ENCODE peak calls at places on chromosomes 4 and X, in four cellular contexts. Q, B, L and D are unnamed samples.

GRCh38 chrX:22430701-22431100 is 158.0 kb downstream of the CBLL2 start:
- DNase-seq in Q (no peak), L (no peak), B (no peak), D (no peak)

GRCh38 chr4:1969928-1970723 is 38.6 kb downstream of the NELFA start:
- DNase-seq in L (no peak), B (no peak), Q (no peak), D (no peak)

GRCh38 chrX:133254666-133255065 is 36.5 kb upstream of the TFDP3 start:
- DNase-seq in Q (peak), B (no peak), L (no peak), D (no peak)

GRCh38 chrX:132001127-132001526 is 22.0 kb upstream of the STK26 start:
- DNase-seq in B (no peak), Q (no peak), L (peak), D (no peak)

GRCh38 chrX:49995021-49995731 is 72.8 kb downstream of the CLCN5 start:
- DNase-seq in L (no peak), Q (peak), B (no peak), D (no peak)

GRCh38 chrX:119871599-119872395 is at the start of the genes NDUFA1 and RNF113A:
- DNase-seq in Q (no peak), B (peak), L (peak), D (no peak)

GRCh38 chrX:33949300-33949699 is 182.8 kb downstream of the FAM47A start:
- DNase-seq in Q (no peak), L (no peak), B (no peak), D (no peak)

GRCh38 chrX:140525448-140525847 is 20.6 kb upstream of the SOX3 start:
- DNase-seq in L (no peak), B (no peak), Q (no peak), D (no peak)

GRCh38 chr4:158006973-158007372 is 165.9 kb downstream of the GASK1B start:
- DNase-seq in Q (no peak), B (no peak), L (no peak), D (no peak)

GRCh38 chrX:140713174-140713539 is 3.6 kb downstream of the LINC00632 start:
- DNase-seq in B (no peak), Q (no peak), L (peak), D (no peak)

GRCh38 chr4:77711469-77711868 is 105.8 kb downstream of the CXCL13 start:
- DNase-seq in Q (no peak), L (no peak), B (no peak), D (no peak)